ENCODE peak calls at places on chromosome 13, in four cellular contexts. S is K562, Z is GM12878, L is HepG2. C is an unnamed sample.

GRCh38 chr13:23381877-23382276 is 51.6 kb downstream of the SACS start:
- DNase-seq in S (no peak), Z (no peak), L (no peak), C (peak; percentile 37)

GRCh38 chr13:52701728-52702480 is 37.7 kb downstream of the CNMD start:
- DNase-seq in S (no peak), Z (no peak), L (no peak), C (no peak)

GRCh38 chr13:97116754-97117153 is 105.4 kb upstream of the MBNL2 start:
- DNase-seq in S (no peak), Z (no peak), L (no peak), C (no peak)

GRCh38 chr13:114154476-114154875 is 22.1 kb upstream of the RASA3 start:
- DNase-seq in S (no peak), Z (no peak), L (no peak), C (no peak)

GRCh38 chr13:28569886-28570285 is 75.0 kb upstream of the FLT1 start:
- DNase-seq in S (no peak), Z (no peak), L (no peak), C (no peak)

GRCh38 chr13:20028953-20029352 is 70.4 kb downstream of the ZMYM2 start:
- DNase-seq in S (no peak), Z (no peak), L (no peak), C (no peak)

GRCh38 chr13:44354322-44354721 is 19.3 kb upstream of the SERP2 start:
- DNase-seq in S (no peak), Z (no peak), L (no peak), C (no peak)

GRCh38 chr13:83350569-83350968 is 531.7 kb downstream of the SLITRK1 start:
- DNase-seq in S (no peak), Z (no peak), L (no peak), C (no peak)

GRCh38 chr13:33722216-33722900 is 95.6 kb upstream of the RFC3 start:
- DNase-seq in S (no peak), Z (no peak), L (no peak), C (no peak)

GRCh38 chr13:51298812-51299211 is 40.7 kb upstream of the SERPINE3 start:
- DNase-seq in S (no peak), Z (no peak), L (no peak), C (no peak)

GRCh38 chr13:27988520-27988919 is at the start of gene URAD:
- DNase-seq in S (no peak), Z (no peak), L (peak; percentile 17), C (no peak)

GRCh38 chr13:48562296-48563066 is 29.6 kb upstream of the RCBTB2 start:
- DNase-seq in S (peak; percentile 22), Z (peak; percentile 98), L (no peak), C (no peak)

DNA sequence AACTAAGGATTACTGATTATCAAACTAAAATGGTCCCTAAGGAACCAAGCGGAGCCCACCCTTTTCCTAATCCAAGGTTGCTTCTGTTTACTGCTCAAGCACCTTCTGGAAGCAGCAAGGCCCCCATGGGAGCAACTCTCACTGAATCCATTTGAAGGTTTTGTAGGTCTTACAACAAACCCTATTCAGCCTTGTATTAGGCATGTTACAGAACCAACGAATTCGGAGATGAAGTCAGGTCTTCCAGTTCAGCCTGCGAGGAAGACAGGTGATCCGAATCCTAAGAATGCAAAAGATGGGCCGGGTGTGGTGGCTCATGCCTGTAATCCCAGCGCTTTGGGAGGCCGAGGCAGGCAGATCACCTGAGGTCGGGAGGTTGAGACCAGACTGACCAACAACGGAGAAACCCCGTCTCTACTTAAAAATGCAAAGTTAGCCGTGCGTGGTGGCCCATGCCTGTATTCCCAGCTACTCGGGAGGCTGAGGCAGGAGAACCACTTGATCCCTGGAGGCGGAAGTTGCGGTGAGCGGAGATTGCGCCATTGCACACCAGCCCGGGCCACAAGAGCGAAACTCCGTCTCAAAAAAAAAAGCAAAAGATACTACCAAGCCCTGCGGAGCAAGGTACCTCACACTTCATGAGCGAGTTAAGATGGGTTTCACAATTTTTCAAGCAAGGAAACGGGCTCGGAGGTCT is 744 bp downstream of the ZAR1L start:
- DNase-seq in S (no peak), Z (no peak), L (no peak), C (no peak)
- TF ChIP-seq CHD2 in S (no peak), Z (no peak), L (no peak), C (no peak)

GRCh38 chr13:106357198-106357597 is 178.3 kb downstream of the EFNB2 start:
- DNase-seq in S (no peak), Z (no peak), L (no peak), C (no peak)

GRCh38 chr13:106350208-106350607 is 185.3 kb downstream of the EFNB2 start:
- DNase-seq in S (no peak), Z (no peak), L (no peak), C (no peak)

GRCh38 chr13:106352850-106353249 is 182.6 kb downstream of the EFNB2 start:
- DNase-seq in S (no peak), Z (no peak), L (no peak), C (no peak)

GRCh38 chr13:106355866-106356265 is 179.6 kb downstream of the EFNB2 start:
- DNase-seq in S (no peak), Z (no peak), L (no peak), C (no peak)

DNA sequence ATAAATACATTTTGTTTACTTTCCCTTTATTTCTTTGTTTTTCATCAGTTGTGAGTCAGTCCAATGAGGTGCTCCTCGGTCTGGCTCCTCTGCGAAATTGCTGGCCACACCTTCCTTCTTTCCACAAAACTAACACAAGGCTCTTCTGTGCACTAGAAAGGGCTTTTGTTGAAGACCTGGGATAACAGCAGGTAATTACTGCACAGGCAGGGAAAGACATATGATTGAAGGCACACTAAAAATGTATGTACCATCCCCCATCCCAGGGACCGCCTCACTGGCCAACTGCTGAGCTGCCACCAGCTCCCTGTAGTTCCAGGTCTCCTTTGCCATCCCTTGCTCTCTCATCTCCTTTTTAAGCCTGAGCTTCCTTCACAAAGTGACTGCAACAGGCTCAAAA is 180.5 kb downstream of the EFNB2 start:
- DNase-seq in S (no peak), Z (no peak), L (no peak), C (no peak)
- TF ChIP-seq MXI1 in S (no peak), Z (no peak), L (no peak), C (no peak)

DNA sequence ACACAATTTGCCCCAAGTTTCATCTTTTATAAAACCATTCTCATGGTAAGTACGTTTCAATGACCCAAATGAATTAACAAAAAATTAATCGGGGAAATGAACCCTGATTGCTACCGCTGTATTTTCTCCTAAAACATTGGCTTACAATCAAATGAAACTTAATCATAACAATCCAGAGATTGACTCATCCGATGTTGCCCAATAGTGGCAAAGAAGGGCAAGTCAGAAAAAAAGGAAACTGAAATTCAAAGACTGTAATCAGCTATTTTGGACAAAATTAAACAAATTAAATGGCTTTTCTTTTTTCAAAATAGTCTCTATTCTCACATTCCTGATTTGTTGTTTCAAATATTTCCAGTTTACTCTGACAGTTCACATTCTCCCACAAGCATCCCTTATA is 3.9 kb upstream of the ACOD1 start:
- DNase-seq in S (no peak), Z (no peak), L (no peak), C (no peak)
- TF ChIP-seq CHD2 in S (no peak), Z (no peak), L (no peak), C (no peak)

GRCh38 chr13:35514801-35515502 is 38.5 kb upstream of the MAB21L1 start:
- DNase-seq in S (no peak), Z (no peak), L (no peak), C (no peak)

GRCh38 chr13:35518337-35518736 is 41.8 kb upstream of the MAB21L1 start:
- DNase-seq in S (no peak), Z (no peak), L (no peak), C (no peak)

GRCh38 chr13:35514166-35514565 is 37.7 kb upstream of the MAB21L1 start:
- DNase-seq in S (no peak), Z (no peak), L (no peak), C (no peak)

DNA sequence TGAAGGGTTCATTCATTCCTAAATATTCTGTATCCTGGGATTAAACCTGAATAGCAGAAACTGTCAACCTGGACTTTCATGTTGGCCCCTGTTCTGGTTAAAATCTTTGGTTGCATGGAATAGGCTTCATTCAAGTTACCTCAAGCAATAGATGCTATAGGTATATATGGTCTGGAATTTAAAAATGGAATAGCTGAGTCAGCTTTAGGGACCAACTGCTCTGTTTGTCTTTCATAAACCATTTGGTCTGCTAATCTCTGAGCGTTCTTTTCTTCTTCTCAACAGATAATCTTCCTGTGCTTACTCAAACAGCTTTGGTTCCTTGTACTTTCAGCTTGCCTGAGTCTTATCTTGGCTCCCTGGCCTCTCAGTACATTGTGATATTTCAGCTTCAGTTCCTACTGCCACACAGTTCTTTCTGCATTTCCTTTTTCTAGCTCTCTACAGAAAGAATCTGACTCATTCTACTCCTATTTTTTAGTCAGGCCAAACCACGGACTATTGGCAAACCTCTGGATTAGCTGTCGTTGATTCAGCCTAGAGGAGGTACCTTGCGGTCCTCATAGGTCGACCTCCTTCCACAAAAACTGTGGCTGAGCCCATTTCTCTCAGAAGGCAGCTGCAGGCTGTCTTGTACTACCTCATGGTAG is 35.9 kb upstream of the MAB21L1 start:
- DNase-seq in S (no peak), Z (no peak), L (no peak), C (no peak)
- TF ChIP-seq MXI1 in S (no peak), Z (no peak), L (no peak), C (no peak)

C was measured in SK-N-SH.